ENCODE peak calls at places on chromosomes 16 and 17, in nine cellular contexts. One of them, this sample, is unnamed.

GRCh38 chr16:57134982-57135381 is 42.6 kb downstream of the CPNE2 start:
- DNase-seq in RWPE2: no peak
- DNase-seq in neuronal stem cell: no peak
- DNase-seq in tibial artery: no peak
- DNase-seq in small intestine: peak; percentile 59
- DNase-seq in WERI-Rb-1: peak; percentile 86
- DNase-seq in gastrocnemius medialis: no peak
- DNase-seq in right cardiac atrium: no peak
- DNase-seq in HCT116: no peak
- DNase-seq in this sample: no peak

GRCh38 chr17:12489307-12489706 is 176.4 kb upstream of the MYOCD start:
- DNase-seq in right cardiac atrium: no peak
- DNase-seq in WERI-Rb-1: no peak
- DNase-seq in small intestine: no peak
- DNase-seq in RWPE2: no peak
- DNase-seq in neuronal stem cell: no peak
- DNase-seq in tibial artery: no peak
- DNase-seq in HCT116: no peak
- DNase-seq in gastrocnemius medialis: no peak
- DNase-seq in this sample: no peak

GRCh38 chr17:67168485-67168884 is 76.5 kb downstream of the HELZ start:
- DNase-seq in neuronal stem cell: no peak
- DNase-seq in HCT116: no peak
- DNase-seq in gastrocnemius medialis: no peak
- DNase-seq in WERI-Rb-1: no peak
- DNase-seq in RWPE2: no peak
- DNase-seq in tibial artery: no peak
- DNase-seq in right cardiac atrium: no peak
- DNase-seq in small intestine: peak; percentile 77
- DNase-seq in this sample: no peak

GRCh38 chr16:75580-76501 is 2.2 kb upstream of the MPG start:
- DNase-seq in gastrocnemius medialis: peak; percentile 79
- DNase-seq in tibial artery: peak; percentile 91
- DNase-seq in right cardiac atrium: peak; percentile 93
- DNase-seq in small intestine: no peak
- DNase-seq in HCT116: no peak
- DNase-seq in neuronal stem cell: no peak
- DNase-seq in RWPE2: no peak
- DNase-seq in WERI-Rb-1: peak; percentile 49
- DNase-seq in this sample: peak; percentile 89

GRCh38 chr17:50101346-50102163 is 6.4 kb downstream of the PDK2 start:
- DNase-seq in RWPE2: no peak
- DNase-seq in neuronal stem cell: no peak
- DNase-seq in HCT116: no peak
- DNase-seq in WERI-Rb-1: no peak
- DNase-seq in right cardiac atrium: peak; percentile 84
- DNase-seq in gastrocnemius medialis: peak; percentile 55
- DNase-seq in small intestine: peak; percentile 93
- DNase-seq in tibial artery: no peak
- DNase-seq in this sample: peak; percentile 47

GRCh38 chr16:81478876-81479496 is 34.4 kb downstream of the CMIP start:
- DNase-seq in RWPE2: no peak
- DNase-seq in neuronal stem cell: no peak
- DNase-seq in small intestine: peak; percentile 61
- DNase-seq in WERI-Rb-1: no peak
- DNase-seq in right cardiac atrium: peak; percentile 64
- DNase-seq in gastrocnemius medialis: peak; percentile 45
- DNase-seq in tibial artery: peak; percentile 71
- DNase-seq in HCT116: no peak
- DNase-seq in this sample: peak; percentile 86

GRCh38 chr16:74738134-74738541 is 36.5 kb downstream of the FA2H start:
- DNase-seq in HCT116: peak; percentile 60
- DNase-seq in right cardiac atrium: no peak
- DNase-seq in neuronal stem cell: no peak
- DNase-seq in RWPE2: no peak
- DNase-seq in gastrocnemius medialis: no peak
- DNase-seq in WERI-Rb-1: no peak
- DNase-seq in tibial artery: no peak
- DNase-seq in small intestine: peak; percentile 45
- DNase-seq in this sample: no peak

GRCh38 chr16:15682105-15682570 is 32.1 kb downstream of the NDE1 start:
- DNase-seq in RWPE2: no peak
- DNase-seq in neuronal stem cell: peak; percentile 11
- DNase-seq in WERI-Rb-1: peak; percentile 14
- DNase-seq in tibial artery: peak; percentile 71
- DNase-seq in gastrocnemius medialis: no peak
- DNase-seq in right cardiac atrium: no peak
- DNase-seq in small intestine: peak; percentile 20
- DNase-seq in HCT116: peak; percentile 33
- DNase-seq in this sample: peak; percentile 76

GRCh38 chr16:69607674-69608073 is 41.9 kb downstream of the NFAT5 start:
- DNase-seq in neuronal stem cell: no peak
- DNase-seq in small intestine: no peak
- DNase-seq in gastrocnemius medialis: no peak
- DNase-seq in HCT116: no peak
- DNase-seq in WERI-Rb-1: no peak
- DNase-seq in right cardiac atrium: no peak
- DNase-seq in tibial artery: no peak
- DNase-seq in RWPE2: no peak
- DNase-seq in this sample: no peak

DNA sequence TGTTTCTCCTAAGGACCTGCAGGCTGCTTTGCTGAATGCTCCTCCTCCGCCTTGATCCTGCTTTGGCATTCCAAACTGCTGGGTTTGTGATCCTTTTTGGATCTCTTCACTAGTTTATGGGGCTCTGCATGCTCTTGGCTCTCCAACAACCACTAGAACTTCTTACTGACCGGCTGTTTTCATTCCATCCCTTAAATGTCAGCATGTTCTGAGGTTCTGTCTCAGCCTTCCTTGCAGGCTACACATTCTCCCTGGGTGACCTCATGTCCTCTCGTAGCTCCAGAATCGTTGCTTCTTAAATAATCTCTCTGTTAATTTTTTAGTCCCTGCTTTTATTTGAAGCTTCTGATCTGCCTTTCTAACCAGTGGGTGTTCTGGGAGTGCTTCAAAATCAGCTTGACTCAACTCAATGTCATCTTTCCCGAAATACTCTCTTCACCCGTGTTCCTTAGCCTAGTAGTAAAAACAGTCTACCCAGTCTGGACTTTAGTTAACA is 119.0 kb upstream of the HS3ST2 start:
- DNase-seq in WERI-Rb-1: no peak
- DNase-seq in tibial artery: peak; percentile 50
- DNase-seq in HCT116: no peak
- DNase-seq in RWPE2: no peak
- DNase-seq in gastrocnemius medialis: peak; percentile 27
- DNase-seq in small intestine: no peak
- DNase-seq in right cardiac atrium: peak; percentile 51
- DNase-seq in neuronal stem cell: no peak
- DNase-seq in this sample: no peak
- H3K27ac ChIP-seq in WERI-Rb-1: no peak overlapping the region
- H3K27ac ChIP-seq in tibial artery: peak overlapping the region; percentile 79
- H3K27ac ChIP-seq in HCT116: no peak overlapping the region
- H3K27ac ChIP-seq in RWPE2: no peak overlapping the region
- H3K27ac ChIP-seq in gastrocnemius medialis: peak overlapping the region; percentile 62
- H3K27ac ChIP-seq in small intestine: peak overlapping the region; percentile 22
- H3K27ac ChIP-seq in right cardiac atrium: no peak overlapping the region
- H3K27ac ChIP-seq in neuronal stem cell: no peak overlapping the region
- H3K27ac ChIP-seq in this sample: peak overlapping the region; percentile 85

GRCh38 chr16:3594316-3595109 is 16.9 kb downstream of the SLX4 start:
- DNase-seq in WERI-Rb-1: no peak
- DNase-seq in RWPE2: no peak
- DNase-seq in right cardiac atrium: no peak
- DNase-seq in neuronal stem cell: no peak
- DNase-seq in tibial artery: no peak
- DNase-seq in HCT116: no peak
- DNase-seq in small intestine: no peak
- DNase-seq in gastrocnemius medialis: no peak
- DNase-seq in this sample: peak; percentile 52

GRCh38 chr16:3595521-3596021 is 15.8 kb downstream of the SLX4 start:
- DNase-seq in HCT116: no peak
- DNase-seq in gastrocnemius medialis: no peak
- DNase-seq in small intestine: no peak
- DNase-seq in WERI-Rb-1: no peak
- DNase-seq in neuronal stem cell: no peak
- DNase-seq in right cardiac atrium: no peak
- DNase-seq in tibial artery: no peak
- DNase-seq in RWPE2: no peak
- DNase-seq in this sample: peak; percentile 75

GRCh38 chr16:3596101-3596861 is 15.1 kb downstream of the SLX4 start:
- DNase-seq in HCT116: no peak
- DNase-seq in neuronal stem cell: no peak
- DNase-seq in gastrocnemius medialis: no peak
- DNase-seq in WERI-Rb-1: no peak
- DNase-seq in right cardiac atrium: no peak
- DNase-seq in tibial artery: no peak
- DNase-seq in RWPE2: no peak
- DNase-seq in small intestine: no peak
- DNase-seq in this sample: no peak

GRCh38 chr16:3597226-3597625 is 14.2 kb downstream of the SLX4 start:
- DNase-seq in small intestine: no peak
- DNase-seq in neuronal stem cell: no peak
- DNase-seq in right cardiac atrium: no peak
- DNase-seq in HCT116: no peak
- DNase-seq in WERI-Rb-1: no peak
- DNase-seq in tibial artery: no peak
- DNase-seq in RWPE2: no peak
- DNase-seq in gastrocnemius medialis: no peak
- DNase-seq in this sample: no peak

DNA sequence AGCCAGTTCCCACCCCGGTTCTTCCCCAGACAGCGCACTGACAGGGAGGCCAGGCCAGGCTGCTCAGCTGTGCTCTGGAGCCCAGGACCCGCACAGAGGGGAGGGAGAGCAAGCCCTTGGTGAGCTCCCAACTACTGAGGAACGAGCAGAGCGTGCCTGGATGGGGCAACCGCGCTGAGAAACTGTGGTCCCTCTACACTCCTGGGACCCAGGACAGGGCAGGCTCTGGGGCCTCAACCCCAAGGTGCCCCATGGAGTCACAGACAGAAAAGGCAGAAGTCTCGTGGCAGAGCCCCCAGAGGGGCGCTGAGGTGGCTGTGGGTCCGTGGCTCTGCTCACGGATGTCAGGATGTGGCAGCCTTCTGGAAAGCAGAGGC is 16.3 kb downstream of the SLX4 start:
- DNase-seq in neuronal stem cell: no peak
- DNase-seq in gastrocnemius medialis: no peak
- DNase-seq in HCT116: no peak
- DNase-seq in tibial artery: no peak
- DNase-seq in right cardiac atrium: no peak
- DNase-seq in WERI-Rb-1: no peak
- DNase-seq in small intestine: no peak
- DNase-seq in RWPE2: no peak
- DNase-seq in this sample: no peak
- H3K27ac ChIP-seq in neuronal stem cell: no peak overlapping the region
- H3K27ac ChIP-seq in gastrocnemius medialis: no peak overlapping the region
- H3K27ac ChIP-seq in HCT116: no peak overlapping the region
- H3K27ac ChIP-seq in tibial artery: no peak overlapping the region
- H3K27ac ChIP-seq in right cardiac atrium: no peak overlapping the region
- H3K27ac ChIP-seq in WERI-Rb-1: no peak overlapping the region
- H3K27ac ChIP-seq in small intestine: no peak overlapping the region
- H3K27ac ChIP-seq in RWPE2: no peak overlapping the region
- H3K27ac ChIP-seq in this sample: no peak overlapping the region

DNA sequence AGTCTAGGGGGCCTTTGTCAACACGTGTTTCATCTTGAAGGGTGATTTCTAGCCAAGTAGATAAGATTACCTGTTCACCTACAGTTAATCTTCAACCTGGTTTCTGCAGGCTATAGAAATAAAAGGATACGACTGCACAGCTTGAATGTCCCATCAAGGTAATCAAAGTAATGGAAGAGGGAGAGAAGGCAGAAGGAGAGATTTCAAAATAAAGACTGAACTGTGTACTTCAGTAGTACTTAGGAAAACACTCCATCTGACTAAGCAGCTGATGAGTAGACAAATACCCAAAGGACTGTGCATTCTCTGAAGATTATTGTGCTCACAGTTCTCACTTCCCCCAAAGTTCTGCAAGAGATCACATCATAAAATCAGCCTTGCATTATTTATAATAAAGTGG is 5.8 kb upstream of the RFFL start:
- DNase-seq in tibial artery: no peak
- DNase-seq in WERI-Rb-1: peak; percentile 30
- DNase-seq in right cardiac atrium: no peak
- DNase-seq in gastrocnemius medialis: no peak
- DNase-seq in neuronal stem cell: no peak
- DNase-seq in small intestine: peak; percentile 54
- DNase-seq in HCT116: no peak
- DNase-seq in RWPE2: no peak
- DNase-seq in this sample: no peak
- H3K27ac ChIP-seq in tibial artery: no peak overlapping the region
- H3K27ac ChIP-seq in WERI-Rb-1: peak overlapping the region; percentile 60
- H3K27ac ChIP-seq in right cardiac atrium: no peak overlapping the region
- H3K27ac ChIP-seq in gastrocnemius medialis: no peak overlapping the region
- H3K27ac ChIP-seq in neuronal stem cell: no peak overlapping the region
- H3K27ac ChIP-seq in small intestine: peak overlapping the region; percentile 5
- H3K27ac ChIP-seq in HCT116: no peak overlapping the region
- H3K27ac ChIP-seq in RWPE2: no peak overlapping the region
- H3K27ac ChIP-seq in this sample: no peak overlapping the region

GRCh38 chr17:76439314-76439928 is 13.5 kb downstream of the UBE2O start:
- DNase-seq in HCT116: no peak
- DNase-seq in RWPE2: no peak
- DNase-seq in tibial artery: no peak
- DNase-seq in gastrocnemius medialis: no peak
- DNase-seq in right cardiac atrium: no peak
- DNase-seq in WERI-Rb-1: no peak
- DNase-seq in small intestine: no peak
- DNase-seq in neuronal stem cell: no peak
- DNase-seq in this sample: peak; percentile 27

GRCh38 chr17:76440722-76441362 is 12.1 kb downstream of the UBE2O start:
- DNase-seq in tibial artery: no peak
- DNase-seq in RWPE2: no peak
- DNase-seq in small intestine: no peak
- DNase-seq in right cardiac atrium: no peak
- DNase-seq in HCT116: no peak
- DNase-seq in neuronal stem cell: no peak
- DNase-seq in gastrocnemius medialis: no peak
- DNase-seq in WERI-Rb-1: no peak
- DNase-seq in this sample: no peak

GRCh38 chr17:76437467-76438402 is 15.2 kb downstream of the UBE2O start:
- DNase-seq in WERI-Rb-1: no peak
- DNase-seq in RWPE2: no peak
- DNase-seq in neuronal stem cell: no peak
- DNase-seq in gastrocnemius medialis: no peak
- DNase-seq in tibial artery: no peak
- DNase-seq in small intestine: no peak
- DNase-seq in right cardiac atrium: no peak
- DNase-seq in HCT116: no peak
- DNase-seq in this sample: no peak

GRCh38 chr17:76441681-76442340 is 11.1 kb downstream of the UBE2O start:
- DNase-seq in gastrocnemius medialis: no peak
- DNase-seq in right cardiac atrium: no peak
- DNase-seq in tibial artery: no peak
- DNase-seq in small intestine: no peak
- DNase-seq in HCT116: no peak
- DNase-seq in neuronal stem cell: no peak
- DNase-seq in RWPE2: no peak
- DNase-seq in WERI-Rb-1: no peak
- DNase-seq in this sample: no peak

DNA sequence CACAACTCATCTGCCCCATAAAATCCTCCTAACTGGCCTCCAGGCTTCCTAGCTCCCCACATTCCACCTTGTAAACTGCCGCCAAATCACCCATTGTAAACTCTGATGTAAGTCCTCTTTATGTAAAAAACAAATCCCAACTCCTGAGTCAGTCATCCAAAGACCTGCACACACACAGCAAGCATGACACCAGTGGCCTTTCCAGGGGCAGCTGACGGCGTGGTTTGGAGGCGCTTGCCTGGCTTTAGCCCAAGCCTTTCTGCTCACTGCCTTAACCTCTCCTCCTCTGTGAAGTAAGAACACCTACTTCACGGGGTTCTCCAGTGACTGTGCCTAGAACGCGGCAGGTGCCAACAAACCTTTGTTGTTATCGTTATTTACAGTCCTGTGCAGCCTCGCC is 14.0 kb downstream of the UBE2O start:
- DNase-seq in WERI-Rb-1: no peak
- DNase-seq in right cardiac atrium: no peak
- DNase-seq in RWPE2: no peak
- DNase-seq in small intestine: no peak
- DNase-seq in gastrocnemius medialis: no peak
- DNase-seq in tibial artery: no peak
- DNase-seq in HCT116: no peak
- DNase-seq in neuronal stem cell: no peak
- DNase-seq in this sample: no peak
- H3K27ac ChIP-seq in WERI-Rb-1: no peak overlapping the region
- H3K27ac ChIP-seq in right cardiac atrium: peak overlapping the region; percentile 22
- H3K27ac ChIP-seq in RWPE2: no peak overlapping the region
- H3K27ac ChIP-seq in small intestine: no peak overlapping the region
- H3K27ac ChIP-seq in gastrocnemius medialis: no peak overlapping the region
- H3K27ac ChIP-seq in tibial artery: no peak overlapping the region
- H3K27ac ChIP-seq in HCT116: no peak overlapping the region
- H3K27ac ChIP-seq in neuronal stem cell: no peak overlapping the region
- H3K27ac ChIP-seq in this sample: no peak overlapping the region

This sample was measured in aorta.